ENCODE peak calls at places on chromosomes 4 and X, in four cellular contexts. S is gastrocnemius medialis, M is esophagus squamous epithelium, Z is COR-L47. Y is an unnamed sample.

GRCh38 chr4:24322517-24322916 is 261.8 kb downstream of the DHX15 start:
- DNase-seq in S (no peak), Z (no peak), M (no peak), Y (no peak)

GRCh38 chr4:163762756-163763155 is 268.3 kb downstream of the TMA16 start:
- DNase-seq in S (no peak), Z (no peak), M (no peak), Y (no peak)

GRCh38 chrX:10052906-10053625 is 85.9 kb downstream of the CLDN34 start:
- DNase-seq in S (peak), Z (no peak), M (no peak), Y (no peak)

GRCh38 chr4:38046735-38047487 is 86.7 kb downstream of the PTTG2 start:
- DNase-seq in Z (no peak), M (no peak), S (no peak), Y (no peak)

GRCh38 chr4:110452546-110452945 is 23.4 kb upstream of the ENPEP start:
- DNase-seq in Z (no peak), M (no peak), S (no peak), Y (no peak)

GRCh38 chr4:40515398-40516293 is 114.0 kb downstream of the RBM47 start:
- DNase-seq in S (no peak), Z (no peak), M (no peak), Y (no peak)

GRCh38 chr4:1029957-1030520 is 18.6 kb downstream of the FGFRL1 start:
- DNase-seq in M (no peak), S (no peak), Z (no peak), Y (no peak)

GRCh38 chr4:65495439-65495838 is 174.8 kb downstream of the EPHA5 start:
- DNase-seq in S (no peak), Z (no peak), M (no peak), Y (no peak)

GRCh38 chrX:291411-291901 is 10.3 kb downstream of the PLCXD1 start:
- DNase-seq in S (no peak), Z (no peak), M (no peak), Y (no peak)

GRCh38 chrX:40849906-40850672 is 114.7 kb upstream of the MED14 start:
- DNase-seq in M (no peak), Z (no peak), S (no peak), Y (no peak)

GRCh38 chr4:168475745-168476144 is 4.5 kb downstream of the DDX60L start:
- DNase-seq in M (no peak), Z (no peak), S (no peak), Y (no peak)

GRCh38 chrX:115259238-115259875 is 25.5 kb upstream of the LRCH2 start:
- DNase-seq in Z (no peak), S (no peak), M (no peak), Y (no peak)

GRCh38 chr4:85423414-85423813 is 51.5 kb upstream of the ARHGAP24 start:
- DNase-seq in M (no peak), S (no peak), Z (no peak), Y (no peak)

GRCh38 chrX:153934473-153935325 is at the start of gene NAA10:
- DNase-seq in Z (peak), S (peak), M (no peak), Y (no peak)

GRCh38 chr4:67288964-67289363 is 256.3 kb downstream of the CENPC start:
- DNase-seq in M (no peak), Z (peak), S (no peak), Y (no peak)

GRCh38 chr4:8177544-8177943 is 18.9 kb upstream of the ABLIM2 start:
- DNase-seq in Z (no peak), S (no peak), M (no peak), Y (no peak)

GRCh38 chr4:41940834-41941233 is 5.6 kb downstream of the TMEM33 start:
- DNase-seq in Z (no peak), M (no peak), S (no peak), Y (no peak)

GRCh38 chr4:99117876-99118693 is 26.0 kb downstream of the ADH4 start:
- DNase-seq in M (no peak), Z (no peak), S (no peak), Y (no peak)

GRCh38 chrX:48468247-48468671 is 1.8 kb downstream of the SLC38A5 start:
- DNase-seq in M (no peak), Z (no peak), S (no peak), Y (no peak)

GRCh38 chrX:106481341-106481740 is 130.4 kb upstream of the RADX start:
- DNase-seq in Z (no peak), S (peak), M (no peak), Y (no peak)

GRCh38 chr4:92163348-92163747 is 140.4 kb upstream of the GRID2 start:
- DNase-seq in M (no peak), Z (no peak), S (no peak), Y (no peak)

GRCh38 chr4:10086506-10087120 is 30.0 kb downstream of the WDR1 start:
- DNase-seq in Z (no peak), M (no peak), S (no peak), Y (no peak)

GRCh38 chr4:164011791-164012190 is 517.3 kb downstream of the TMA16 start:
- DNase-seq in M (no peak), Z (no peak), S (no peak), Y (no peak)

GRCh38 chr4:121939690-121940089 is 12.2 kb downstream of the TRPC3 start:
- DNase-seq in S (no peak), M (no peak), Z (no peak), Y (no peak)

GRCh38 chrX:39559229-39559628 is 538.5 kb downstream of the BCOR start:
- DNase-seq in S (no peak), Z (no peak), M (no peak), Y (no peak)

GRCh38 chr4:118345813-118346212 is 7.0 kb downstream of the PRSS12 start:
- DNase-seq in M (no peak), S (no peak), Z (no peak), Y (no peak)

GRCh38 chr4:78100060-78100459 is 42.9 kb downstream of the FRAS1 start:
- DNase-seq in S (no peak), M (no peak), Z (no peak), Y (no peak)

GRCh38 chrX:18354369-18355329 is at the start of gene SCML2:
- DNase-seq in M (no peak), Z (no peak), S (no peak), Y (no peak)

GRCh38 chr4:85448880-85449763 is 25.8 kb upstream of the ARHGAP24 start:
- DNase-seq in M (no peak), S (no peak), Z (no peak), Y (no peak)

GRCh38 chrX:11678174-11678573 is 12.5 kb upstream of the ARHGAP6 start:
- DNase-seq in S (no peak), M (no peak), Z (no peak), Y (no peak)

GRCh38 chr4:38762560-38762959 is 20.2 kb downstream of the TLR10 start:
- DNase-seq in M (no peak), S (no peak), Z (no peak), Y (no peak)

GRCh38 chr4:74671074-74671698 is 123.1 kb downstream of the BTC start:
- DNase-seq in M (peak), Z (peak), S (no peak), Y (no peak)

GRCh38 chr4:10342866-10343265 is 114.4 kb downstream of the ZNF518B start:
- DNase-seq in Z (no peak), M (no peak), S (no peak), Y (no peak)

GRCh38 chr4:145099653-145100052 is 1.5 kb downstream of the ABCE1 start:
- DNase-seq in S (no peak), Z (no peak), M (no peak), Y (no peak)

GRCh38 chr4:54924891-54925290 is 200.5 kb downstream of the KDR start:
- DNase-seq in S (no peak), Z (no peak), M (no peak), Y (no peak)